ENCODE peak calls at places on chromosomes 4 and X, in nine cellular contexts. V, D, W, K, G, Y, U, E and N are unnamed samples.

GRCh38 chr4:28010543-28011235 is 1150.0 kb downstream of the STIM2 start:
- DNase-seq in V (no peak), D (no peak), W (no peak), K (no peak), G (no peak), Y (peak), U (peak), E (no peak), N (peak)

GRCh38 chr4:169352332-169352731 is 81.6 kb upstream of the SH3RF1 start:
- DNase-seq in V (no peak), D (no peak), W (no peak), K (no peak), G (no peak), Y (no peak), U (no peak), E (no peak), N (no peak)

GRCh38 chr4:14924080-14924916 is 78.0 kb upstream of the CPEB2 start:
- DNase-seq in V (no peak), D (no peak), W (no peak), K (no peak), G (no peak), Y (no peak), U (no peak), E (no peak), N (no peak)

GRCh38 chr4:1983846-1984405 is 24.8 kb downstream of the NELFA start:
- DNase-seq in V (no peak), D (no peak), W (no peak), K (peak), G (no peak), Y (no peak), U (no peak), E (no peak), N (peak)

GRCh38 chrX:140149761-140150160 is 184.4 kb upstream of the CXorf66 start:
- DNase-seq in V (no peak), D (no peak), W (no peak), K (no peak), G (no peak), Y (no peak), U (no peak), E (no peak), N (no peak)

GRCh38 chr4:94372579-94372978 is 29.9 kb upstream of the HPGDS start:
- DNase-seq in V (no peak), D (no peak), W (no peak), K (no peak), G (no peak), Y (no peak), U (no peak), E (no peak), N (no peak)

GRCh38 chrX:132270699-132271098 is 51.5 kb upstream of the RAP2C start:
- DNase-seq in V (peak), D (no peak), W (no peak), K (no peak), G (peak), Y (peak), U (peak), E (no peak), N (peak)

GRCh38 chr4:153079824-153080486 is 124.3 kb upstream of the TRIM2 start:
- DNase-seq in V (no peak), D (no peak), W (no peak), K (no peak), G (no peak), Y (no peak), U (no peak), E (no peak), N (no peak)

GRCh38 chrX:122850326-122850725 is 333.8 kb upstream of the GRIA3 start:
- DNase-seq in V (no peak), D (no peak), W (no peak), K (no peak), G (no peak), Y (no peak), U (no peak), E (no peak), N (no peak)

GRCh38 chrX:154748712-154749339 is 2.1 kb downstream of the GAB3 start:
- DNase-seq in V (peak), D (no peak), W (no peak), K (no peak), G (no peak), Y (peak), U (no peak), E (no peak), N (peak)

GRCh38 chrX:31237189-31237588 is 165.3 kb upstream of the FTHL17 start:
- DNase-seq in V (no peak), D (no peak), W (no peak), K (no peak), G (no peak), Y (peak), U (no peak), E (no peak), N (no peak)

GRCh38 chrX:71214604-71215334 is 8.3 kb upstream of the GJB1 start:
- DNase-seq in V (peak), D (peak), W (no peak), K (peak), G (no peak), Y (no peak), U (no peak), E (no peak), N (no peak)

GRCh38 chr4:84965558-84966381 is 720 bp downstream of the WDFY3 start:
- DNase-seq in V (peak), D (peak), W (peak), K (peak), G (peak), Y (peak), U (peak), E (no peak), N (peak)

GRCh38 chr4:61204353-61204752 is 4.2 kb downstream of the ADGRL3 start:
- DNase-seq in V (no peak), D (no peak), W (no peak), K (no peak), G (no peak), Y (peak), U (no peak), E (no peak), N (peak)

GRCh38 chr4:168832746-168833575 is 177.1 kb downstream of the CBR4 start:
- DNase-seq in V (peak), D (peak), W (peak), K (peak), G (peak), Y (no peak), U (no peak), E (no peak), N (peak)

GRCh38 chrX:119852410-119853353 is at the start of gene UPF3B:
- DNase-seq in V (peak), D (peak), W (peak), K (peak), G (peak), Y (peak), U (peak), E (peak), N (peak)

GRCh38 chr4:87868482-87868881 is 35.7 kb downstream of the MEPE start:
- DNase-seq in V (no peak), D (no peak), W (no peak), K (no peak), G (no peak), Y (no peak), U (no peak), E (no peak), N (no peak)

GRCh38 chr4:93184093-93184492 is 644.5 kb upstream of the ATOH1 start:
- DNase-seq in V (no peak), D (no peak), W (no peak), K (no peak), G (no peak), Y (no peak), U (no peak), E (no peak), N (no peak)

GRCh38 chr4:123168812-123169211 is 227.8 kb upstream of the SPRY1 start:
- DNase-seq in V (no peak), D (no peak), W (no peak), K (no peak), G (no peak), Y (peak), U (peak), E (no peak), N (no peak)

GRCh38 chrX:40176979-40177430 is 79.2 kb upstream of the BCOR start:
- DNase-seq in V (peak), D (peak), W (no peak), K (no peak), G (peak), Y (no peak), U (no peak), E (no peak), N (no peak)

GRCh38 chr4:23680616-23681518 is 209.0 kb downstream of the PPARGC1A start:
- DNase-seq in V (no peak), D (no peak), W (no peak), K (no peak), G (no peak), Y (peak), U (peak), E (no peak), N (peak)

GRCh38 chr4:83535945-83536648 is at the start of gene GPAT3:
- DNase-seq in V (peak), D (peak), W (peak), K (peak), G (peak), Y (peak), U (peak), E (no peak), N (peak)

GRCh38 chr4:113575391-113575790 is 186.1 kb downstream of the CAMK2D start:
- DNase-seq in V (no peak), D (no peak), W (no peak), K (no peak), G (no peak), Y (peak), U (peak), E (no peak), N (peak)

GRCh38 chr4:113588895-113589668 is 172.5 kb downstream of the CAMK2D start:
- DNase-seq in V (no peak), D (no peak), W (no peak), K (no peak), G (no peak), Y (peak), U (no peak), E (no peak), N (no peak)

GRCh38 chr4:79232555-79232954 is 93.3 kb downstream of the NAA11 start:
- DNase-seq in V (no peak), D (no peak), W (no peak), K (no peak), G (no peak), Y (peak), U (no peak), E (no peak), N (peak)

GRCh38 chr4:85756938-85757337 is 282.0 kb downstream of the ARHGAP24 start:
- DNase-seq in V (no peak), D (no peak), W (no peak), K (no peak), G (no peak), Y (peak), U (peak), E (no peak), N (peak)

GRCh38 chr4:153523941-153524386 is 57.8 kb downstream of the TMEM131L start:
- DNase-seq in V (no peak), D (no peak), W (no peak), K (no peak), G (no peak), Y (peak), U (no peak), E (no peak), N (peak)

GRCh38 chr4:133711817-133712216 is 489.8 kb downstream of the PABPC4L start:
- DNase-seq in V (no peak), D (no peak), W (no peak), K (no peak), G (no peak), Y (no peak), U (no peak), E (no peak), N (peak)

GRCh38 chr4:185238261-185238681 is 28.9 kb downstream of the SNX25 start:
- DNase-seq in V (no peak), D (no peak), W (no peak), K (no peak), G (no peak), Y (peak), U (peak), E (no peak), N (peak)

GRCh38 chr4:174005422-174005821 is 278.0 kb downstream of the FBXO8 start:
- DNase-seq in V (no peak), D (no peak), W (no peak), K (no peak), G (no peak), Y (no peak), U (no peak), E (no peak), N (no peak)

GRCh38 chrX:17860811-17861495 is at the start of gene RAI2:
- DNase-seq in V (peak), D (peak), W (peak), K (peak), G (peak), Y (no peak), U (no peak), E (no peak), N (no peak)

GRCh38 chr4:76611164-76611563 is 176.1 kb downstream of the SHROOM3 start:
- DNase-seq in V (no peak), D (no peak), W (no peak), K (no peak), G (no peak), Y (peak), U (peak), E (no peak), N (peak)

GRCh38 chrX:3262906-3263305 is 83.5 kb downstream of the MXRA5 start:
- DNase-seq in V (no peak), D (no peak), W (no peak), K (no peak), G (no peak), Y (peak), U (peak), E (no peak), N (peak)

GRCh38 chr4:22238742-22239141 is 277.1 kb downstream of the ADGRA3 start:
- DNase-seq in V (peak), D (no peak), W (peak), K (no peak), G (no peak), Y (no peak), U (no peak), E (no peak), N (peak)

GRCh38 chr4:22235798-22236197 is 280.1 kb downstream of the ADGRA3 start:
- DNase-seq in V (no peak), D (no peak), W (no peak), K (no peak), G (no peak), Y (no peak), U (no peak), E (no peak), N (no peak)

GRCh38 chr4:22237846-22238513 is 277.9 kb downstream of the ADGRA3 start:
- DNase-seq in V (peak), D (peak), W (no peak), K (no peak), G (no peak), Y (no peak), U (no peak), E (no peak), N (no peak)

GRCh38 chr4:22240814-22241213 is 275.1 kb downstream of the ADGRA3 start:
- DNase-seq in V (no peak), D (no peak), W (no peak), K (no peak), G (no peak), Y (no peak), U (no peak), E (no peak), N (no peak)

GRCh38 chr4:22237155-22237751 is 278.6 kb downstream of the ADGRA3 start:
- DNase-seq in V (peak), D (peak), W (peak), K (peak), G (no peak), Y (peak), U (no peak), E (no peak), N (peak)
- TF ChIP-seq CTCF in V (peak), D (peak), W (no peak), K (peak), G (peak), Y (peak), U (no peak), E (peak), N (peak)

GRCh38 chrX:69182818-69183375 is 17.6 kb upstream of the PJA1 start:
- DNase-seq in V (no peak), D (no peak), W (no peak), K (no peak), G (no peak), Y (no peak), U (no peak), E (no peak), N (no peak)
- H3K4me3 ChIP-seq in V (no peak), D (no peak), W (no peak), K (no peak), G (no peak), Y (no peak), U (no peak), E (no peak), N (no peak)

GRCh38 chr4:6573986-6574746 is 823 bp upstream of the MAN2B2 start:
- DNase-seq in V (no peak), D (no peak), W (no peak), K (no peak), G (no peak), Y (no peak), U (no peak), E (no peak), N (no peak)
- TF ChIP-seq CTCF in V (no peak), D (no peak), W (no peak), K (no peak), G (no peak), Y (no peak), U (no peak), E (peak), N (no peak)

GRCh38 chrX:13091111-13091765 is 46.8 kb upstream of the FAM9C start:
- DNase-seq in V (no peak), D (no peak), W (no peak), K (no peak), G (no peak), Y (no peak), U (no peak), E (no peak), N (peak)
- H3K4me3 ChIP-seq in V (no peak), D (no peak), W (no peak), K (peak), G (no peak), Y (no peak), U (no peak), E (peak), N (no peak)